ENCODE peak calls at places on chromosomes 3 and 15, in six cellular contexts. X is Panc1; J is CD4-positive, CD25-positive, alpha-beta regulatory T cell; Q is cardiac muscle cell; H is tibial nerve; O is HepG2. L is an unnamed sample.

GRCh38 chr3:157982359-157982758 is 123.9 kb downstream of the SHOX2 start:
- DNase-seq in X (no peak), J (no peak), Q (no peak), H (no peak), O (no peak), L (no peak)

GRCh38 chr3:120461416-120461815 is 10.6 kb upstream of the FSTL1 start:
- DNase-seq in X (no peak), J (no peak), Q (no peak), H (no peak), O (no peak), L (no peak)

GRCh38 chr15:90482124-90483011 is 47.4 kb upstream of the CRTC3 start:
- DNase-seq in X (peak; percentile 18), J (peak; percentile 50), Q (peak; percentile 41), H (peak; percentile 66), O (peak; percentile 80), L (peak; percentile 35)

GRCh38 chr3:81490541-81491288 is 270.7 kb downstream of the GBE1 start:
- DNase-seq in X (peak; percentile 59), J (peak; percentile 50), Q (peak; percentile 96), H (peak; percentile 94), O (peak; percentile 81), L (peak; percentile 79)

GRCh38 chr3:113498221-113499005 is 16.5 kb downstream of the SPICE1 start:
- DNase-seq in X (no peak), J (no peak), Q (no peak), H (no peak), O (no peak), L (no peak)

GRCh38 chr15:26081758-26082068 is 218.6 kb upstream of the ATP10A start:
- DNase-seq in X (no peak), J (no peak), Q (no peak), H (no peak), O (peak; percentile 2), L (no peak)

GRCh38 chr15:81155375-81156218 is 21.5 kb downstream of the CFAP161 start:
- DNase-seq in X (peak; percentile 25), J (peak; percentile 17), Q (peak; percentile 50), H (peak; percentile 75), O (peak; percentile 32), L (peak; percentile 71)

GRCh38 chr15:76339302-76340197 is 3.0 kb downstream of the ISL2 start:
- DNase-seq in X (no peak), J (peak; percentile 36), Q (peak; percentile 28), H (no peak), O (no peak), L (no peak)

GRCh38 chr3:134625885-134626741 is 24.7 kb downstream of the KY start:
- DNase-seq in X (no peak), J (no peak), Q (no peak), H (no peak), O (no peak), L (no peak)

GRCh38 chr15:46786886-46787285 is 930.4 kb upstream of the SEMA6D start:
- DNase-seq in X (no peak), J (no peak), Q (peak; percentile 52), H (no peak), O (no peak), L (no peak)

GRCh38 chr3:8622873-8623725 is 21.5 kb downstream of the SSUH2 start:
- DNase-seq in X (no peak), J (peak; percentile 21), Q (peak; percentile 88), H (peak; percentile 67), O (peak; percentile 41), L (peak; percentile 78)

GRCh38 chr3:8619548-8619947 is 25.1 kb downstream of the SSUH2 start:
- DNase-seq in X (no peak), J (no peak), Q (no peak), H (no peak), O (no peak), L (no peak)

GRCh38 chr3:8623741-8624140 is 20.9 kb downstream of the SSUH2 start:
- DNase-seq in X (no peak), J (no peak), Q (no peak), H (no peak), O (no peak), L (no peak)

GRCh38 chr3:8621141-8621540 is 23.5 kb downstream of the SSUH2 start:
- DNase-seq in X (no peak), J (no peak), Q (no peak), H (no peak), O (no peak), L (no peak)

GRCh38 chr3:8621872-8622271 is 22.7 kb downstream of the SSUH2 start:
- DNase-seq in X (no peak), J (no peak), Q (no peak), H (no peak), O (no peak), L (peak; percentile 42)
- H3K27ac ChIP-seq in X (no peak overlapping the region), J (no peak overlapping the region), Q (no peak overlapping the region), H (no peak overlapping the region), O (no peak overlapping the region), L (no peak overlapping the region)

GRCh38 chr3:73045391-73045790 is 16.1 kb upstream of the EBLN2 start:
- DNase-seq in X (no peak), J (no peak), Q (no peak), H (no peak), O (no peak), L (no peak)

GRCh38 chr3:73046195-73046594 is 15.3 kb upstream of the EBLN2 start:
- DNase-seq in X (no peak), J (no peak), Q (no peak), H (no peak), O (peak; percentile 10), L (no peak)

GRCh38 chr3:73037369-73037699 is 24.1 kb upstream of the EBLN2 start:
- DNase-seq in X (no peak), J (no peak), Q (no peak), H (no peak), O (peak; percentile 10), L (no peak)

GRCh38 chr3:73043414-73043813 is 18.0 kb upstream of the EBLN2 start:
- DNase-seq in X (no peak), J (no peak), Q (no peak), H (no peak), O (no peak), L (no peak)

GRCh38 chr3:73041537-73041936 is 19.9 kb upstream of the EBLN2 start:
- DNase-seq in X (no peak), J (no peak), Q (no peak), H (no peak), O (no peak), L (no peak)
- H3K4me1 ChIP-seq in X (peaks cover 12% of the 10 kb centered on the region), J (peaks cover 51% of the 10 kb centered on the region), Q (peaks cover 31% of the 10 kb centered on the region), H (peaks cover 86% of the 10 kb centered on the region), O (peaks cover 91% of the 10 kb centered on the region), L (peaks cover 63% of the 10 kb centered on the region)

GRCh38 chr3:169227911-169228310 is 435.6 kb downstream of the MECOM start:
- DNase-seq in X (no peak), J (no peak), Q (no peak), H (no peak), O (no peak), L (no peak)
- H3K27ac ChIP-seq in X (no peak overlapping the region), J (no peak overlapping the region), Q (no peak overlapping the region), H (no peak overlapping the region), O (no peak overlapping the region), L (no peak overlapping the region)

GRCh38 chr3:196636369-196637349 is 2.8 kb upstream of the NRROS start:
- DNase-seq in X (no peak), J (no peak), Q (no peak), H (no peak), O (no peak), L (no peak)
- H3K4me1 ChIP-seq in X (peaks cover 28% of the 10 kb centered on the region), J (peaks cover 63% of the 10 kb centered on the region), Q (peaks cover 7% of the 10 kb centered on the region), H (peaks cover 35% of the 10 kb centered on the region), O (peaks cover 43% of the 10 kb centered on the region), L (peaks cover 13% of the 10 kb centered on the region)